ENCODE peak calls at places on chromosome 17, in seven cellular contexts. J, R, V, P, X, B and I are unnamed samples.

GRCh38 chr17:69796093-69796492 is 278.9 kb upstream of the KCNJ16 start:
- DNase-seq in J (no peak), R (no peak), V (no peak), P (no peak), X (no peak), B (no peak), I (no peak)

GRCh38 chr17:14299261-14300093 is 1.4 kb upstream of the HS3ST3B1 start:
- DNase-seq in J (peak), R (no peak), V (no peak), P (peak), X (no peak), B (no peak), I (no peak)

GRCh38 chr17:37824534-37825485 is 80.0 kb upstream of the HNF1B start:
- DNase-seq in J (no peak), R (no peak), V (no peak), P (no peak), X (peak), B (no peak), I (no peak)

GRCh38 chr17:50423553-50424159 is 2.4 kb upstream of the ACSF2 start:
- DNase-seq in J (no peak), R (no peak), V (no peak), P (peak), X (peak), B (no peak), I (no peak)

GRCh38 chr17:42194133-42194899 is at the start of gene GHDC:
- DNase-seq in J (peak), R (peak), V (peak), P (peak), X (no peak), B (peak), I (peak)

GRCh38 chr17:76034433-76035185 is 7.5 kb upstream of the EVPL start:
- DNase-seq in J (no peak), R (no peak), V (no peak), P (no peak), X (no peak), B (no peak), I (no peak)

GRCh38 chr17:30969989-30970680 is 704 bp upstream of the RNF135 start:
- DNase-seq in J (no peak), R (no peak), V (no peak), P (no peak), X (no peak), B (no peak), I (no peak)

GRCh38 chr17:36001109-36001735 is at the start of gene CCL15:
- DNase-seq in J (no peak), R (no peak), V (no peak), P (no peak), X (no peak), B (no peak), I (no peak)

GRCh38 chr17:13843862-13844640 is 225.3 kb upstream of the COX10 start:
- DNase-seq in J (no peak), R (no peak), V (no peak), P (no peak), X (no peak), B (no peak), I (no peak)

GRCh38 chr17:1606352-1606985 is 22.2 kb downstream of the SLC43A2 start:
- DNase-seq in J (no peak), R (no peak), V (no peak), P (no peak), X (no peak), B (no peak), I (no peak)

GRCh38 chr17:35433075-35433894 is 985 bp upstream of the SLFN12 start:
- DNase-seq in J (peak), R (peak), V (peak), P (peak), X (peak), B (no peak), I (no peak)

GRCh38 chr17:1108810-1109605 is 70.8 kb downstream of the ABR start:
- DNase-seq in J (peak), R (peak), V (peak), P (peak), X (no peak), B (no peak), I (peak)

GRCh38 chr17:35372846-35373531 is 432 bp downstream of the SLFN11 start:
- DNase-seq in J (peak), R (peak), V (no peak), P (peak), X (no peak), B (no peak), I (no peak)

GRCh38 chr17:72771734-72772133 is 320.8 kb downstream of the SLC39A11 start:
- DNase-seq in J (no peak), R (no peak), V (no peak), P (no peak), X (no peak), B (no peak), I (no peak)

GRCh38 chr17:5097101-5097834 is 14.4 kb downstream of the ZNF232 start:
- DNase-seq in J (peak), R (peak), V (no peak), P (peak), X (no peak), B (peak), I (peak)

GRCh38 chr17:81463506-81463905 is 49.1 kb downstream of the ACTG1 start:
- DNase-seq in J (no peak), R (no peak), V (no peak), P (no peak), X (no peak), B (no peak), I (no peak)

GRCh38 chr17:68346448-68346847 is 55.2 kb downstream of the ARSG start:
- DNase-seq in J (peak), R (peak), V (peak), P (peak), X (no peak), B (no peak), I (peak)

GRCh38 chr17:2090804-2091534 is 36.1 kb downstream of the HIC1 start:
- DNase-seq in J (no peak), R (peak), V (no peak), P (peak), X (peak), B (no peak), I (no peak)

GRCh38 chr17:18326572-18326971 is 11.5 kb downstream of the SMCR8 start:
- DNase-seq in J (no peak), R (no peak), V (no peak), P (no peak), X (no peak), B (no peak), I (no peak)

GRCh38 chr17:79233916-79234551 is 159.4 kb downstream of the ENGASE start:
- DNase-seq in J (no peak), R (no peak), V (no peak), P (no peak), X (no peak), B (no peak), I (no peak)

GRCh38 chr17:35449371-35449931 is 885 bp upstream of the SLFN13 start:
- DNase-seq in J (no peak), R (peak), V (no peak), P (peak), X (no peak), B (no peak), I (no peak)